ENCODE peak calls at places on chromosomes 4 and X, in seven cellular contexts. Q is K562, T is A549, L is suprapubic skin, A is transverse colon, M is ovary, N is upper lobe of left lung. O is an unnamed sample.

GRCh38 chr4:154738426-154738825 is 5.4 kb upstream of the LRAT start:
- DNase-seq in Q (no peak), T (no peak), L (no peak), A (no peak), M (no peak), N (no peak), O (no peak)

GRCh38 chr4:38082424-38083374 is 122.5 kb downstream of the PTTG2 start:
- DNase-seq in Q (no peak), T (no peak), L (no peak), A (no peak), M (no peak), N (no peak), O (no peak)

GRCh38 chr4:121817701-121818100 is 6.0 kb downstream of the CCNA2 start:
- DNase-seq in Q (no peak), T (no peak), L (no peak), A (no peak), M (no peak), N (no peak), O (no peak)

GRCh38 chr4:62940229-62940628 is 1469.0 kb downstream of the TECRL start:
- DNase-seq in Q (no peak), T (no peak), L (no peak), A (no peak), M (no peak), N (no peak), O (no peak)

GRCh38 chr4:47842985-47843384 is 5.1 kb upstream of the CORIN start:
- DNase-seq in Q (no peak), T (no peak), L (no peak), A (no peak), M (no peak), N (no peak), O (no peak)

GRCh38 chrX:65697173-65697572 is 29.7 kb downstream of the MSN start:
- DNase-seq in Q (no peak), T (no peak), L (no peak), A (no peak), M (no peak), N (no peak), O (no peak)

GRCh38 chrX:138877746-138878145 is 166.2 kb upstream of the FGF13 start:
- DNase-seq in Q (no peak), T (no peak), L (no peak), A (no peak), M (no peak), N (no peak), O (no peak)

GRCh38 chr4:38166082-38166481 is 205.9 kb downstream of the PTTG2 start:
- DNase-seq in Q (no peak), T (no peak), L (no peak), A (no peak), M (no peak), N (no peak), O (no peak)

GRCh38 chrX:10554612-10555270 is 65.6 kb downstream of the MID1 start:
- DNase-seq in Q (no peak), T (no peak), L (no peak), A (no peak), M (no peak), N (no peak), O (no peak)

GRCh38 chrX:119757979-119758681 is at the start of gene SOWAHD:
- DNase-seq in Q (peak), T (no peak), L (no peak), A (peak), M (peak), N (peak), O (no peak)

GRCh38 chr4:123547167-123547817 is 150.7 kb downstream of the SPRY1 start:
- DNase-seq in Q (peak), T (no peak), L (peak), A (peak), M (no peak), N (peak), O (no peak)

GRCh38 chr4:44425614-44426208 is 22.9 kb downstream of the KCTD8 start:
- DNase-seq in Q (no peak), T (no peak), L (no peak), A (no peak), M (no peak), N (no peak), O (no peak)

GRCh38 chrX:15564981-15565579 is 35.7 kb downstream of the ACE2 start:
- DNase-seq in Q (peak), T (peak), L (peak), A (peak), M (peak), N (no peak), O (peak)

GRCh38 chrX:81615979-81616378 is 414.1 kb downstream of the SH3BGRL start:
- DNase-seq in Q (no peak), T (no peak), L (no peak), A (no peak), M (no peak), N (no peak), O (no peak)

GRCh38 chr4:169621754-169622481 is 1.5 kb downstream of the CLCN3 start:
- DNase-seq in Q (peak), T (peak), L (no peak), A (no peak), M (no peak), N (no peak), O (no peak)

GRCh38 chr4:133148690-133149363 is at the start of gene PCDH10:
- DNase-seq in Q (peak), T (peak), L (peak), A (peak), M (peak), N (peak), O (peak)

GRCh38 chrX:111270339-111270738 is at the start of gene CAPN6:
- DNase-seq in Q (no peak), T (no peak), L (peak), A (peak), M (peak), N (no peak), O (no peak)

GRCh38 chr4:8725845-8726244 is 133.3 kb downstream of the CPZ start:
- DNase-seq in Q (no peak), T (no peak), L (peak), A (no peak), M (no peak), N (no peak), O (no peak)

GRCh38 chrX:44035576-44035975 is 62.4 kb upstream of the NDP start:
- DNase-seq in Q (no peak), T (no peak), L (no peak), A (no peak), M (no peak), N (no peak), O (no peak)
- TF ChIP-seq POLR2A in Q (no peak), T (no peak), L (no peak), A (no peak), M (no peak), N (no peak), O (no peak)

GRCh38 chr4:172553216-172553615 is 615.4 kb upstream of the GALNT7 start:
- DNase-seq in Q (no peak), T (no peak), L (no peak), A (no peak), M (no peak), N (no peak), O (no peak)

GRCh38 chr4:172554588-172554987 is 614.0 kb upstream of the GALNT7 start:
- DNase-seq in Q (no peak), T (no peak), L (no peak), A (no peak), M (no peak), N (no peak), O (no peak)
- TF ChIP-seq EP300 in Q (no peak), T (no peak), L (no peak), A (no peak), M (no peak), N (no peak), O (no peak)

GRCh38 chrX:130771230-130771629 is 131.8 kb downstream of the ENOX2 start:
- DNase-seq in Q (no peak), T (no peak), L (no peak), A (no peak), M (no peak), N (no peak), O (no peak)
- H3K27ac ChIP-seq in Q (no peak), T (no peak), L (no peak), A (no peak), M (no peak), N (no peak), O (no peak)

GRCh38 chr4:22514001-22514400 is 1.9 kb downstream of the ADGRA3 start:
- DNase-seq in Q (no peak), T (peak), L (no peak), A (no peak), M (no peak), N (no peak), O (no peak)

GRCh38 chr4:22515145-22515887 is 550 bp downstream of the ADGRA3 start:
- DNase-seq in Q (peak), T (peak), L (peak), A (peak), M (peak), N (peak), O (peak)

GRCh38 chr4:22512306-22512705 is 3.6 kb downstream of the ADGRA3 start:
- DNase-seq in Q (no peak), T (no peak), L (no peak), A (no peak), M (no peak), N (no peak), O (no peak)

GRCh38 chr4:22514431-22514830 is 1.4 kb downstream of the ADGRA3 start:
- DNase-seq in Q (no peak), T (no peak), L (no peak), A (no peak), M (no peak), N (no peak), O (no peak)

DNA sequence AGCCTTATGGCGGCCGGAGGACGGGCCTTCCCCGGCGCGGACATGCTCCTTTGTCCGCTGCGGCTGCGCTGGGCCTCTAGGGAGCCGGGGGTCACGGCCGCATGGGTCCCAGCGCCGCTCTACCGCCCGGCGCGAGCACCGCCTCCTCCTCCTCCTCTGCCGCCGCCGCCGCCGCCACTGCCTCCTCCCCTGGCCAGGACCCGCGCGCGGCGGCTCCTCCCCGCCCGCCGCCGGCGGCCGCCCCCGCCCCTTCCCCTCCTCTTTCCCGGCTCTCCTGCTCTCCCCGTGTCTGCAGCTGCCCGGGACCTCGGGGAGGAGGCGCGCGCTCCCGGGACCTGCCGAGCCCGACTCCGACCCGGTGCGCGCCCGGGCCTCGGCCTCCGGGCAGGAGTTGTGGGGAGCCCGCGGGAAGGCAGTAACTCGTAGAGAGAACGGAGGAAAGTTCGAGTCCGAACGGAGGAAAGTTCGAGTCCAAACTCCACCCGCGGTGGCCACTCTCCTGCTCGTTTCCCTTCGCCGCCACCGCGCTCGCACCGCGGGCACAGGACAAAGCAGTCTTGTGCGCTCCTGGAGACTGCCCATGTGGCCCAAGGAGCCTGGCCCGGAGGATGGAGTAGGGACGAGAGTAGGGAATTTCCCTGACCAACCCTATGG is at the start of gene ADGRA3:
- DNase-seq in Q (peak), T (peak), L (peak), A (peak), M (peak), N (peak), O (peak)
- TF ChIP-seq POLR2A in Q (no peak), T (peak), L (no peak), A (peak), M (no peak), N (no peak), O (peak)

DNA sequence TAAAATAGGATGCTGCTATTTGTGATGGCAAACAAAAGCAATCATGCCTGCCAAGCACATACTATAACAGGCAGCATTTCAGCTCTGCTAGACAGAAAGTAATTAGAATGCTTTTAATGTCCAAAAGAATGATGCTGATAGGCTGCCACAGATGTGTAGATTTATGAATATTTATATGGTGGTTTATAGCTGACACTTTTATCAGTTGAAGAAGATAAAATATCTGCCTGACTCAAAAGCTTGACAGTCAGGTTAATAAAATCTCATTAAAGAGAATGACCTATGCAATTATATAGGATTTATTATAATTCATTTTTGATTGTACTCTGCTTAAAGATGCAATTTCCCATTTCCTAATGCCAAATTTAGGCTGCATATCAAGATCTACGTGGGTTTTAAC is 4.0 kb downstream of the BEND4 start:
- DNase-seq in Q (no peak), T (no peak), L (no peak), A (no peak), M (no peak), N (no peak), O (no peak)
- TF ChIP-seq EP300 in Q (no peak), T (no peak), L (no peak), A (no peak), M (no peak), N (no peak), O (no peak)

DNA sequence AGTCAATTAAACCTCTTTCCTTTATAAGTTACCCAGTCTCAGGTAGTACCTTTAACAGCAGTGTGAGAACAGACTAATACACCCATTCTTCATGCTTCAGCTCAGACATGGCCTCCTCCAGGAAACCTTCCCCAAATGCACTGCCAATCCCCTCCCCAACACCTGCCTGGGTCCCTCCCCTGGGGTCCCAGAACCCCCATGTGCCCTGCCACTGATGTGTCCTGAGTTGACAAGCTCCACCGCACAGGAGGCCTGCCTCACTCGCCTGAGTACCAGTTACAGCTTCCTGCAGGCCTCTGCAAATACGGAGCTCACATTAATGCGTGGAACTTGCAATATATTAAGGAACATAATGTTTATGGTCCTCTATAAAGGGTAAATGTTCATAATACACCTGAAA is 34.9 kb upstream of the CRMP1 start:
- DNase-seq in Q (no peak), T (no peak), L (no peak), A (no peak), M (no peak), N (no peak), O (no peak)
- H3K27ac ChIP-seq in Q (no peak), T (no peak), L (no peak), A (no peak), M (no peak), N (no peak), O (no peak)

O was measured in tibial nerve.